ENCODE peak calls at places on chromosomes 13 and 19, in six cellular contexts. H is mucosa of descending colon; W is naive thymus-derived CD4-positive, alpha-beta T cell; Q is transverse colon; V is heart right ventricle; S is AG04450. D is an unnamed sample. For H3K9me3, the result is how much of the 10 kb centered on the place peaks cover.

GRCh38 chr19:16330811-16331690 is 6.4 kb downstream of the KLF2 start:
- DNase-seq in H (no peak), W (peak), Q (no peak), V (no peak), S (no peak), D (no peak)

GRCh38 chr13:40351537-40352384 is 314.7 kb downstream of the FOXO1 start:
- DNase-seq in H (no peak), W (no peak), Q (no peak), V (no peak), S (no peak), D (no peak)

GRCh38 chr13:21330126-21330861 is 128.8 kb downstream of the ZDHHC20 start:
- DNase-seq in H (no peak), W (no peak), Q (no peak), V (no peak), S (peak), D (no peak)

GRCh38 chr13:110283661-110284516 is 23.1 kb downstream of the COL4A1 start:
- DNase-seq in H (no peak), W (no peak), Q (no peak), V (no peak), S (no peak), D (no peak)

GRCh38 chr19:51687791-51688664 is 5.1 kb upstream of the SPACA6 start:
- DNase-seq in H (peak), W (no peak), Q (peak), V (peak), S (no peak), D (peak)

GRCh38 chr13:99740261-99740979 is 231.1 kb downstream of the ZIC5 start:
- DNase-seq in H (no peak), W (no peak), Q (no peak), V (no peak), S (no peak), D (no peak)

GRCh38 chr13:104074326-104074725 is 1008.1 kb upstream of the SLC10A2 start:
- DNase-seq in H (no peak), W (no peak), Q (no peak), V (no peak), S (no peak), D (no peak)

GRCh38 chr19:30896551-30896950 is 452.7 kb downstream of the TSHZ3 start:
- DNase-seq in H (no peak), W (no peak), Q (no peak), V (peak), S (no peak), D (no peak)

GRCh38 chr19:40693150-40693788 is 2.8 kb upstream of the NUMBL start:
- DNase-seq in H (no peak), W (no peak), Q (no peak), V (no peak), S (no peak), D (no peak)

GRCh38 chr19:2426661-2427322 is 594 bp downstream of the TIMM13 start:
- DNase-seq in H (peak), W (no peak), Q (peak), V (no peak), S (no peak), D (peak)

GRCh38 chr19:42352216-42352892 is 26.9 kb downstream of the MEGF8 start:
- DNase-seq in H (no peak), W (no peak), Q (no peak), V (no peak), S (no peak), D (peak)

GRCh38 chr19:6216236-6216995 is 63.4 kb downstream of the MLLT1 start:
- DNase-seq in H (no peak), W (no peak), Q (no peak), V (no peak), S (no peak), D (no peak)

GRCh38 chr13:112768795-112769411 is 79.1 kb downstream of the ATP11A start:
- DNase-seq in H (no peak), W (no peak), Q (peak), V (peak), S (no peak), D (no peak)

GRCh38 chr13:33272531-33273124 is 12.9 kb downstream of the STARD13 start:
- DNase-seq in H (peak), W (no peak), Q (peak), V (no peak), S (no peak), D (no peak)

GRCh38 chr13:78598933-78599332 is 4.4 kb downstream of the POU4F1 start:
- DNase-seq in H (no peak), W (no peak), Q (no peak), V (no peak), S (no peak), D (no peak)

GRCh38 chr13:24039621-24040475 is 120.7 kb upstream of the SPATA13 start:
- DNase-seq in H (no peak), W (no peak), Q (no peak), V (no peak), S (no peak), D (no peak)

GRCh38 chr13:30616927-30617314 is 799 bp upstream of the USPL1 start:
- DNase-seq in H (peak), W (peak), Q (peak), V (peak), S (peak), D (peak)

GRCh38 chr13:40537146-40537895 is 129.1 kb downstream of the FOXO1 start:
- DNase-seq in H (no peak), W (no peak), Q (no peak), V (no peak), S (no peak), D (no peak)

GRCh38 chr19:1531587-1531986 is 7.7 kb downstream of the PLK5 start:
- DNase-seq in H (no peak), W (no peak), Q (no peak), V (no peak), S (no peak), D (no peak)

GRCh38 chr13:42876810-42877550 is 95.6 kb downstream of the FAM216B start:
- DNase-seq in H (no peak), W (no peak), Q (no peak), V (no peak), S (no peak), D (no peak)

GRCh38 chr19:11674067-11674492 is 64.7 kb downstream of the ZNF823 start:
- DNase-seq in H (no peak), W (no peak), Q (no peak), V (no peak), S (no peak), D (no peak)

GRCh38 chr19:3179739-3180293 is 1.2 kb downstream of the S1PR4 start:
- DNase-seq in H (no peak), W (no peak), Q (no peak), V (no peak), S (no peak), D (no peak)

GRCh38 chr19:9881720-9882119 is 46.6 kb downstream of the PIN1 start:
- DNase-seq in H (peak), W (no peak), Q (peak), V (no peak), S (no peak), D (peak)

GRCh38 chr13:30116379-30116778 is 191.0 kb downstream of the KATNAL1 start:
- DNase-seq in H (no peak), W (no peak), Q (no peak), V (no peak), S (no peak), D (no peak)

GRCh38 chr19:32649751-32650150 is 25.2 kb downstream of the ANKRD27 start:
- DNase-seq in H (no peak), W (no peak), Q (no peak), V (peak), S (no peak), D (no peak)

GRCh38 chr19:29084266-29084665 is 128.7 kb downstream of the UQCRFS1 start:
- DNase-seq in H (no peak), W (no peak), Q (no peak), V (no peak), S (no peak), D (no peak)

GRCh38 chr13:36981156-36981743 is 17.9 kb downstream of the ALG5 start:
- DNase-seq in H (no peak), W (peak), Q (no peak), V (no peak), S (peak), D (peak)

GRCh38 chr13:93304868-93305613 is 78.4 kb downstream of the GPC6 start:
- DNase-seq in H (no peak), W (no peak), Q (no peak), V (no peak), S (no peak), D (no peak)

GRCh38 chr13:93305886-93306285 is 79.3 kb downstream of the GPC6 start:
- DNase-seq in H (no peak), W (no peak), Q (no peak), V (no peak), S (no peak), D (no peak)

GRCh38 chr13:93307166-93307565 is 80.6 kb downstream of the GPC6 start:
- DNase-seq in H (no peak), W (no peak), Q (no peak), V (no peak), S (no peak), D (no peak)

GRCh38 chr13:93307651-93308050 is 81.0 kb downstream of the GPC6 start:
- DNase-seq in H (no peak), W (no peak), Q (no peak), V (no peak), S (no peak), D (no peak)

GRCh38 chr13:93309886-93310520 is 83.4 kb downstream of the GPC6 start:
- DNase-seq in H (no peak), W (no peak), Q (no peak), V (no peak), S (no peak), D (peak)
- H3K4me3 ChIP-seq in H (no peak), W (no peak), Q (no peak), V (no peak), S (no peak), D (no peak)

GRCh38 chr19:27635401-27635800 is 1577.5 kb downstream of the UQCRFS1 start:
- DNase-seq in H (no peak), W (no peak), Q (no peak), V (no peak), S (no peak), D (no peak)
- H3K9me3 ChIP-seq in H (half or more), W (under half), Q (under half), V (under half), S (under half), D (under half)

GRCh38 chr19:38221421-38221820 is 2.6 kb downstream of the DPF1 start:
- DNase-seq in H (no peak), W (no peak), Q (no peak), V (no peak), S (no peak), D (no peak)

GRCh38 chr19:38224014-38224862 is at the start of gene DPF1:
- DNase-seq in H (no peak), W (peak), Q (peak), V (peak), S (no peak), D (peak)

GRCh38 chr19:38223617-38224013 is 407 bp downstream of the DPF1 start:
- DNase-seq in H (no peak), W (no peak), Q (no peak), V (no peak), S (no peak), D (no peak)

GRCh38 chr19:38221919-38222828 is 1.8 kb downstream of the DPF1 start:
- DNase-seq in H (no peak), W (no peak), Q (no peak), V (no peak), S (no peak), D (no peak)

GRCh38 chr19:38223119-38223523 is 901 bp downstream of the DPF1 start:
- DNase-seq in H (no peak), W (no peak), Q (no peak), V (no peak), S (no peak), D (no peak)
- H3K4me3 ChIP-seq in H (no peak), W (no peak), Q (no peak), V (no peak), S (no peak), D (peak)

DNA sequence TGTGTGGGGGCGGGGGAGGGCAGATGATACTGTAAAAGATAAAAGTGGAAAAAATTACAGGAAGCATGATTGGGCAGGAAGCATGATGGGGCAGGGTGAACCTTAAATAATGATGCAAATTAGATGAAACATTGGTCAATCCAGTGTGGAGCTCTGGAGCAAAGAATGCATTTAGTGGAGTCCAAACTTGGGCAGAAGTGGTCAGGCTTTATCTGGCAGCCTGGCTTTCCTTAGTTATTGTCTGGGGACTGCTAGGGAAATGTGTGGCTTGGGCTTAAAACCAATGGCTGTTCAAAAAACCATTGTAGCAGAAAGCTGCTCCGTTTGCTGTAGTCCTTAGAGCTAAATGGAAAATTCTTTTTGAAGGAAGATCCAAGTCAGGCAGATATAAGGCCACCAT is 1077.3 kb upstream of the MIR17HG start:
- DNase-seq in H (no peak), W (no peak), Q (no peak), V (no peak), S (no peak), D (no peak)
- H3K9me3 ChIP-seq in H (under half), W (under half), Q (under half), V (under half), S (under half), D (under half)

GRCh38 chr13:35957996-35958395 is 173.2 kb downstream of the DCLK1 start:
- DNase-seq in H (no peak), W (no peak), Q (no peak), V (no peak), S (no peak), D (no peak)

GRCh38 chr13:35957174-35957867 is 173.9 kb downstream of the DCLK1 start:
- DNase-seq in H (no peak), W (no peak), Q (no peak), V (no peak), S (no peak), D (no peak)

GRCh38 chr13:35956074-35956473 is 175.1 kb downstream of the DCLK1 start:
- DNase-seq in H (no peak), W (no peak), Q (no peak), V (no peak), S (no peak), D (no peak)

GRCh38 chr13:35953537-35954206 is 177.5 kb downstream of the DCLK1 start:
- DNase-seq in H (peak), W (no peak), Q (peak), V (peak), S (peak), D (peak)

DNA sequence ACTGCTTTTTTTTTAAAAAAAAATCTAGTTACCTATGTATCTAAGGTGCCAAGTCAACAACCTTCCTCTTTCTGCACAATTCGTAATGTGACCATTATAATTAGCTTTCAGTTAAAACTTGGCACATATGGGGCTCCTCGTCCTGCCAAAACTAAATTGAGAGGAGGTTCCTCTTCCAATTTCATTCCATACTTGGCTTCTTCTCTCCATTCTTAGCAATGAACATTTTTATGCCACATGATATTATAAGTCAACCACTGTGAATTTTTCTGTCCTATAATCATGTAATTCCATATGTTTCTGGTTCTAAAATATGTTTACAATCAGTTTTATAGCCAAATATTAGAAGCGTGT is 177.0 kb downstream of the DCLK1 start:
- DNase-seq in H (no peak), W (no peak), Q (no peak), V (no peak), S (no peak), D (no peak)
- H3K4me3 ChIP-seq in H (no peak), W (no peak), Q (no peak), V (no peak), S (no peak), D (no peak)

GRCh38 chr19:455851-456546 is 4.8 kb downstream of the SHC2 start:
- DNase-seq in H (no peak), W (no peak), Q (no peak), V (no peak), S (no peak), D (no peak)
- H3K9me3 ChIP-seq in H (under half), W (under half), Q (under half), V (under half), S (half or more), D (under half)

DNA sequence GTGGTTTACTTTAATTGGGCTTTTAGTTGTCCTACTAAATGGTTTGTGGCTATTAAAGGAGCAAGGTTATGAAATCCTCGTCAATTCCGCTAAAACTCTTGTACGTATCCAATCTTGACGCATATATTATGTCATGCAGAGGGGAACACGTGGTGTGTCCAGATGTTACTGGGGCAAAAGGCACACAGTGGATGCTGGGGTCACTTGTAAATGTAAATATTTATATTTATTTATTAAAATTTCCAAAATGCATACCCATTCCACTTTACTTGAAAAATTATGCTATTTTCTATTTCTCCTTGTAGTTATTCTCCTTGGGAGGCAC is 36.7 kb upstream of the SLC46A3 start:
- DNase-seq in H (no peak), W (no peak), Q (no peak), V (no peak), S (no peak), D (no peak)
- H3K4me3 ChIP-seq in H (no peak), W (peak), Q (no peak), V (no peak), S (no peak), D (no peak)

DNA sequence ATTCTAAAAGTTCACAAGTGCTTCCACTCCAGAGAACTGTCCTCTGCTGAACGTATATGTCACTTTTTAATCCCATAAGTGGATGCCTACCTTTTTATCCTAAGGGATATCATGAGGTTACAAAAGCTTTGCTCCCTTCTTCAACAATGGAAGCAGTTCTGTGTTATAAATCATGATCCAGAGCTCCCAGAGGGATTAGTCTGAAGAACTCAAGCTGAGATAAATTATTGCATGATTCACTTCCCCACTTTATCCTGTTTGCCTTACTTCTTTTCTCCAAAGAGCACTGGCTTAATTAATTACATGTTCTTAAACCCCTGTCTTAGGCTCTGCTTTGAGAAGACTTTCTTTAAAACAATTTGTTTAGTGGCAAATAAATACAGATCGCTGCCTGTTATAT is 246.7 kb downstream of the PCDH17 start:
- DNase-seq in H (no peak), W (no peak), Q (no peak), V (no peak), S (no peak), D (no peak)
- H3K9me3 ChIP-seq in H (under half), W (under half), Q (under half), V (under half), S (under half), D (under half)

DNA sequence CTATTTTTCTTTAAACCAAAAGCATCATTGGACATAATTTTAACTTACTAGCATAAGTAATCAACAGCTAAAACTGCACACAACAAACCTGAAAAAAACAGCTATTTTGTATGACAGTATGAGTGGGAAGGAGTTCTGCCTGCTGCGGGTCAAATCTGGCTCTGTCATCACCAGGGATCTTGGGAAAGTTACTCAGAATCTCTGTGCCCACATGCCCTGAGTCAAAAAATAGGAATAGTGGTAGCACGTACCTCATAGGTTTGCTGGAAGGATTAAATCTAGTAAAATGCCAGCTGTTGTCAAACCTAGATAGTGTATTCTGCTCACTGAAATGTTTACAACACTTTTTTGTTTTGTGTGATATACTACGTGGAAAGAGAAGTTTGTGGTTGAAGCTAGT is 1.1 kb downstream of the CLN5 start:
- DNase-seq in H (no peak), W (no peak), Q (no peak), V (no peak), S (no peak), D (no peak)
- H3K4me3 ChIP-seq in H (peak), W (peak), Q (peak), V (peak), S (peak), D (peak)

D was measured in HAP-1.